ENCODE peak calls at places on chromosomes 3 and 15, in four cellular contexts. U is spleen, Z is body of pancreas, A is uterus. O is an unnamed sample. For H3K9me3, the result is how much of the 10 kb centered on the place peaks cover.

GRCh38 chr3:8301977-8302589 is 199.5 kb upstream of the LMCD1 start:
- DNase-seq in U (no peak), Z (no peak), A (no peak), O (no peak)

GRCh38 chr3:72520690-72521308 is 327.4 kb downstream of the SHQ1 start:
- DNase-seq in A (no peak), Z (no peak), U (no peak), O (no peak)

GRCh38 chr3:71724584-71725278 is 471 bp downstream of the EIF4E3 start:
- DNase-seq in Z (peak), U (peak), A (peak), O (peak)

GRCh38 chr15:86916671-86917450 is 837.2 kb downstream of the AGBL1 start:
- DNase-seq in U (no peak), Z (peak), A (no peak), O (no peak)

GRCh38 chr3:31064021-31064420 is 169.6 kb upstream of the GADL1 start:
- DNase-seq in Z (no peak), U (no peak), A (no peak), O (no peak)

GRCh38 chr3:149605902-149606301 is 51.9 kb downstream of the WWTR1 start:
- DNase-seq in A (no peak), U (no peak), Z (no peak), O (no peak)

GRCh38 chr3:62562017-62562416 is 188.7 kb upstream of the FEZF2 start:
- DNase-seq in A (no peak), U (no peak), Z (no peak), O (no peak)

GRCh38 chr3:138417559-138417982 is 16.8 kb upstream of the ESYT3 start:
- DNase-seq in U (no peak), A (peak), Z (peak), O (peak)

GRCh38 chr3:197542741-197543454 is 12.9 kb downstream of the BDH1 start:
- DNase-seq in Z (peak), A (no peak), U (no peak), O (no peak)

GRCh38 chr3:169813757-169814517 is 1.2 kb upstream of the LRRC34 start:
- DNase-seq in Z (peak), A (no peak), U (peak), O (no peak)

GRCh38 chr3:135944831-135945230 is 20.7 kb upstream of the PPP2R3A start:
- DNase-seq in Z (no peak), U (no peak), A (no peak), O (no peak)

GRCh38 chr15:101613130-101614000 is 38.8 kb downstream of the TM2D3 start:
- DNase-seq in A (peak), Z (peak), U (no peak), O (no peak)

GRCh38 chr15:59814409-59814808 is 125.3 kb upstream of the BNIP2 start:
- DNase-seq in U (no peak), A (no peak), Z (no peak), O (no peak)

GRCh38 chr3:147324356-147324755 is 82.0 kb downstream of the ZIC4 start:
- DNase-seq in U (no peak), Z (no peak), A (no peak), O (no peak)

GRCh38 chr3:59456852-59457485 is 407.1 kb upstream of the CFAP20DC start:
- DNase-seq in Z (no peak), A (no peak), U (no peak), O (no peak)

GRCh38 chr15:98771444-98772059 is 123.2 kb downstream of the IGF1R start:
- DNase-seq in U (no peak), A (no peak), Z (no peak), O (no peak)

GRCh38 chr3:73215286-73215685 is 153.8 kb downstream of the EBLN2 start:
- DNase-seq in U (no peak), Z (no peak), A (no peak), O (no peak)

GRCh38 chr3:197858598-197858997 is 67.5 kb downstream of the LRCH3 start:
- DNase-seq in A (no peak), Z (no peak), U (no peak), O (no peak)

GRCh38 chr3:159112724-159113123 is 310.9 kb downstream of the MFSD1 start:
- DNase-seq in U (no peak), Z (no peak), A (no peak), O (no peak)

DNA sequence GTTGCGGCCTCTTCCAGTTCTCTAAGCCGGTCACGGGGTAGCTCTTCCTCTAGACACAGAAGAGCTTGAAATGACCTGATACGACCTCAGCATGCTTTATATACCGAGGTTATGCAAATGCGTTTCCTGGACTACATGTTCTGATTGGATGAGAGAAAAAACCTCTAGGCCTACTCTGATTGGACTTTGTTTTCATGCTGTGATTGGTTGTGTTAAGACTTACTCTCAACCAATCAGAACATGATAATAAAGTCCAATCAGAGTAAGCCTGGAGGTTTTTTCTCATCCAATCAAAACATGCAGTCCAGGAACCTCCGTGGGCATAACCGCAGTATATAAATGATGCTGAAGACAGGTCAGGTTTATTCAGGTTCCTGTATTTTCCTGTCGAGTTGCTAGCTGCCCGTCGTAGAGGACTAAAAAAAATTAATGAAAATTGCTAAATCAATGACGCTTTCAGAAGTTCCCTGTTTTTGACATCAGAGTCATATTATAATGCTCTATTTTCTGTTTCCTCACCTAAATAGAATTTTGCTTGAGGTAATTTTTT is 177.4 kb downstream of the POTEB3 start:
- DNase-seq in Z (no peak), A (no peak), U (no peak), O (no peak)
- H3K9me3 ChIP-seq in Z (under half), A (under half), U (under half), O (under half)

DNA sequence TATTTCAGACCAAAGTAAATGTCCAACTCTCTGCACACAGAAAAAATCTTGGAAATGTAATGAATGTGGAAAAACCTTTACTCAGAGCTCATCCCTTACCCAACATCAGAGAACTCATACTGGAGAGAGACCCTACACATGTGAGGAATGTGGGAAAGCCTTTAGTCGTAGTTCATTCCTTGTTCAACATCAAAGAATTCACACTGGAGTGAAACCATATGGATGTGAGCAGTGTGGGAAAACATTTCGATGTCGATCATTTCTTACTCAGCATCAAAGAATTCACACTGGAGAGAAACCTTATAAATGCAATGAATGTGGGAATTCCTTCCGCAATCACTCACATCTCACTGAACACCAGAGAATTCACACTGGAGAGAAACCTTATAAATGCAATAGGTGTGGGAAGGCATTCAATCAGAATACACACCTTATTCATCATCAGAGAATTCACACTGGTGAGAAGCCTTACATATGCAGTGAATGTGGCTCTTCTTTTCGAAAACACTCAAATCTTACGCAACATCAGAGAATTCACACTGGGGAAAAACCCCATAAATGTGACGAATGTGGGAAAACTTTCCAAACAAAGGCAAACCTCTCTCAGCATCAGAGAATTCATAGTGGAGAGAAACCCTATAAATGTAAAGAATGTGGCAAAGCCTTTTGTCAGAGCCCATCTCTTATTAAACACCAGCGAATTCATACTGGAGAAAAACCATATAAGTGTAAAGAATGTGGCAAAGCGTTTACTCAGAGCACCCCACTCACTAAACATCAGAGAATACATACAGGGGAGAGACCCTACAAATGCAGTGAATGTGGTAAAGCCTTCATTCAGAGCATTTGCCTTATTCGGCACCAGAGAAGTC is 8.0 kb upstream of the ZNF501 start:
- DNase-seq in Z (no peak), A (no peak), U (no peak), O (no peak)
- H3K9me3 ChIP-seq in Z (half or more), A (under half), U (half or more), O (under half)

GRCh38 chr3:122930371-122930997 is 97.1 kb downstream of the SEMA5B start:
- DNase-seq in U (peak), A (no peak), Z (no peak), O (no peak)
- H3K9me3 ChIP-seq in U (under half), A (under half), Z (under half), O (under half)

GRCh38 chr15:25051399-25052154 is 96.8 kb downstream of the SNRPN start:
- DNase-seq in A (peak), U (peak), Z (no peak), O (no peak)

GRCh38 chr15:25054943-25055342 is 100.2 kb downstream of the SNRPN start:
- DNase-seq in Z (no peak), U (peak), A (no peak), O (no peak)

GRCh38 chr15:25053000-25053815 is 98.4 kb downstream of the SNRPN start:
- DNase-seq in U (peak), Z (no peak), A (peak), O (no peak)

GRCh38 chr15:25054329-25054728 is 99.5 kb downstream of the SNRPN start:
- DNase-seq in Z (no peak), A (peak), U (peak), O (no peak)

GRCh38 chr15:25052191-25052999 is 97.6 kb downstream of the SNRPN start:
- DNase-seq in Z (no peak), U (peak), A (peak), O (no peak)
- H3K9me3 ChIP-seq in Z (half or more), U (half or more), A (under half), O (half or more)

O was measured in Caco-2.